ENCODE peak calls at places on chromosome 1, in five cellular contexts. G is IMR-90, D is keratinocyte, S is fibroblast of lung, K is endothelial cell of umbilical vein. J is an unnamed sample.
A peak's percentile ranks its signal among the peaks of the same experiment; 100 is the strongest.

GRCh38 chr1:67850151-67850551 is 16.9 kb upstream of the GNG12 start:
- DNase-seq in S (peak; percentile 66), D (no peak), K (peak; percentile 79), G (peak; percentile 60), J (peak; percentile 46)

GRCh38 chr1:37143818-37144217 is 109.5 kb upstream of the GRIK3 start:
- DNase-seq in D (no peak), S (no peak), K (no peak), G (no peak), J (no peak)

GRCh38 chr1:40717960-40718359 is 26.5 kb downstream of the NFYC start:
- DNase-seq in D (no peak), G (peak; percentile 77), K (no peak), S (peak; percentile 37), J (no peak)

GRCh38 chr1:63475761-63476160 is 47.3 kb downstream of the ITGB3BP start:
- DNase-seq in D (no peak), G (peak; percentile 10), S (no peak), K (no peak), J (no peak)

GRCh38 chr1:68808351-68808750 is 311.5 kb upstream of the DEPDC1 start:
- DNase-seq in D (no peak), S (no peak), K (no peak), G (no peak), J (no peak)

GRCh38 chr1:225597926-225598575 is 54.9 kb downstream of the ENAH start:
- DNase-seq in K (no peak), D (no peak), S (peak; percentile 61), G (peak; percentile 71), J (peak; percentile 46)

GRCh38 chr1:52707927-52708655 is 9.9 kb upstream of the COA7 start:
- DNase-seq in K (no peak), S (peak; percentile 23), D (no peak), G (peak; percentile 84), J (peak; percentile 46)

GRCh38 chr1:63319069-63320023 is 3.0 kb upstream of the FOXD3 start:
- DNase-seq in G (no peak), K (no peak), S (peak; percentile 17), D (no peak), J (no peak)

GRCh38 chr1:101460709-101461108 is 223.9 kb downstream of the S1PR1 start:
- DNase-seq in G (no peak), S (peak; percentile 33), K (no peak), D (no peak), J (peak; percentile 2)

GRCh38 chr1:54312874-54313316 is 93.3 kb downstream of the SSBP3 start:
- DNase-seq in D (no peak), G (peak; percentile 77), S (peak; percentile 66), K (peak; percentile 86), J (peak; percentile 30)

GRCh38 chr1:221923921-221924598 is 182.2 kb upstream of the DUSP10 start:
- DNase-seq in D (no peak), G (peak; percentile 59), S (peak; percentile 12), K (no peak), J (no peak)

GRCh38 chr1:53346814-53347176 is 18.9 kb upstream of the LRP8 start:
- DNase-seq in G (no peak), S (no peak), D (no peak), K (no peak), J (no peak)

GRCh38 chr1:63651110-63651776 is 58.0 kb downstream of the PGM1 start:
- DNase-seq in K (peak; percentile 21), G (peak; percentile 67), D (no peak), S (no peak), J (peak; percentile 56)

GRCh38 chr1:152912471-152912870 is 4.1 kb downstream of the IVL start:
- DNase-seq in S (no peak), K (no peak), G (no peak), D (no peak), J (no peak)

GRCh38 chr1:56577859-56578663 is 1.3 kb downstream of the PLPP3 start:
- DNase-seq in G (peak; percentile 61), D (no peak), K (peak; percentile 72), S (peak; percentile 60), J (peak; percentile 66)

GRCh38 chr1:75342799-75343198 is 208.6 kb downstream of the LHX8 start:
- DNase-seq in K (no peak), S (no peak), D (no peak), G (no peak), J (no peak)

GRCh38 chr1:209202826-209203439 is 380.6 kb upstream of the CAMK1G start:
- DNase-seq in K (peak; percentile 37), D (peak; percentile 9), S (peak; percentile 66), G (peak; percentile 64), J (peak; percentile 40)

GRCh38 chr1:46580140-46580903 is 23.7 kb downstream of the MKNK1 start:
- DNase-seq in G (peak; percentile 13), D (no peak), S (no peak), K (no peak), J (no peak)

GRCh38 chr1:5491207-5491904 is 500.9 kb downstream of the NPHP4 start:
- DNase-seq in D (no peak), K (no peak), G (no peak), S (no peak), J (no peak)

GRCh38 chr1:234616644-234617043 is 6.7 kb upstream of the IRF2BP2 start:
- DNase-seq in D (no peak), G (peak; percentile 75), S (peak; percentile 62), K (no peak), J (no peak)

GRCh38 chr1:245156736-245157505 is 2.1 kb downstream of the KIF26B start:
- DNase-seq in K (no peak), S (peak; percentile 19), D (no peak), G (peak; percentile 12), J (peak; percentile 3)

GRCh38 chr1:222555992-222556615 is 8.2 kb upstream of the HHIPL2 start:
- DNase-seq in K (no peak), G (peak; percentile 9), D (no peak), S (no peak), J (no peak)

GRCh38 chr1:60151311-60151710 is 77.7 kb upstream of the C1orf87 start:
- DNase-seq in G (no peak), S (no peak), D (no peak), K (no peak), J (no peak)

GRCh38 chr1:72063364-72063763 is 219.0 kb downstream of the NEGR1 start:
- DNase-seq in G (peak; percentile 13), D (no peak), K (no peak), S (no peak), J (peak; percentile 41)

GRCh38 chr1:6523566-6523965 is 30.7 kb downstream of the NOL9 start:
- DNase-seq in K (peak; percentile 47), D (no peak), S (peak; percentile 44), G (peak; percentile 37), J (peak; percentile 36)
- TF ChIP-seq CTCF in K (peak; percentile 58), D (peak; percentile 72), S (peak; percentile 60), G (peak; percentile 60), J (peak; percentile 72)

DNA sequence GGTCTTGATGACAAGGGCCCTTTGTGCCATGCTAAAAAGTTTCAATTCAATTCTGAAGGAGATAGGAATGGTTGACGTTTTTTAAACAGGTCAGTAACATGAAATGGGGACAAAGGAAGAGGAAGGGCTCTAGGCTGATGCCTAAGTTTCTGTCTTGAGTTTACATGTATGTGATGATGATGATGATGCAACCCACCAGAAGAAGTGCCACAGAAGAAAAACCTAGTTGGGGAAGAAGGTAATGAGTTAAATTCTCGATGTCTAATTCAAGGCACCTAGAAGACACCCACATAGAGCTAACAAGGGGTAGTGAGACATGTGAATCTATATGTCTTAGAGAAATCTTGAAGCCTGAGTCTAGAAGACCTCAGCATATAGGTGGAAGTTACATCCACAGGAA is 44.4 kb upstream of the ATP1A1 start:
- DNase-seq in K (no peak), S (no peak), G (no peak), D (no peak), J (no peak)
- H3K9ac ChIP-seq in K (no peak overlapping the region), S (no peak overlapping the region), G (no peak overlapping the region), D (no peak overlapping the region), J (no peak overlapping the region)

GRCh38 chr1:25492323-25492722 is 51.1 kb upstream of the LDLRAP1 start:
- DNase-seq in G (no peak), D (no peak), K (no peak), S (no peak), J (no peak)
- TF ChIP-seq CTCF in G (no peak), D (no peak), K (no peak), S (no peak), J (no peak)

GRCh38 chr1:2215909-2216766 is 12.0 kb upstream of the SKI start:
- DNase-seq in G (no peak), K (no peak), S (no peak), D (no peak), J (no peak)
- H3K9ac ChIP-seq in G (no peak overlapping the region), K (no peak overlapping the region), S (no peak overlapping the region), D (no peak overlapping the region), J (no peak overlapping the region)

GRCh38 chr1:1972976-1973715 is 30.4 kb downstream of the CFAP74 start:
- DNase-seq in S (no peak), K (no peak), G (no peak), D (no peak), J (no peak)

GRCh38 chr1:1973716-1974642 is 29.6 kb downstream of the CFAP74 start:
- DNase-seq in D (no peak), G (no peak), S (no peak), K (no peak), J (no peak)

GRCh38 chr1:1976031-1976430 is 27.6 kb downstream of the CFAP74 start:
- DNase-seq in G (no peak), D (no peak), S (no peak), K (no peak), J (no peak)

GRCh38 chr1:1975535-1975934 is 28.1 kb downstream of the CFAP74 start:
- DNase-seq in K (no peak), G (no peak), D (no peak), S (no peak), J (no peak)

GRCh38 chr1:1974834-1975233 is 28.8 kb downstream of the CFAP74 start:
- DNase-seq in K (no peak), S (no peak), D (no peak), G (no peak), J (no peak)
- TF ChIP-seq CTCF in K (no peak), S (no peak), D (no peak), G (no peak), J (no peak)

GRCh38 chr1:207807395-207808321 is 55.8 kb downstream of the CD46 start:
- DNase-seq in D (no peak), K (no peak), S (no peak), G (no peak), J (no peak)
- H3K9ac ChIP-seq in D (peak overlapping the region; percentile 66), K (no peak overlapping the region), S (no peak overlapping the region), G (no peak overlapping the region), J (no peak overlapping the region)

GRCh38 chr1:94236021-94236491 is 1.3 kb downstream of the ARHGAP29 start:
- DNase-seq in S (peak; percentile 34), G (peak; percentile 8), K (no peak), D (no peak), J (no peak)

GRCh38 chr1:94234615-94235014 is 2.8 kb downstream of the ARHGAP29 start:
- DNase-seq in D (no peak), S (no peak), G (no peak), K (no peak), J (no peak)

GRCh38 chr1:94237291-94238226 is at the start of gene ARHGAP29:
- DNase-seq in K (peak; percentile 86), S (peak; percentile 44), D (no peak), G (peak; percentile 50), J (peak; percentile 83)

GRCh38 chr1:94235189-94236020 is 2.0 kb downstream of the ARHGAP29 start:
- DNase-seq in S (no peak), G (no peak), K (no peak), D (no peak), J (no peak)

GRCh38 chr1:94236630-94237290 is 624 bp downstream of the ARHGAP29 start:
- DNase-seq in S (peak; percentile 59), D (no peak), K (no peak), G (peak; percentile 50), J (peak; percentile 63)
- TF ChIP-seq CTCF in S (peak; percentile 37), D (peak; percentile 15), K (no peak), G (peak; percentile 26), J (peak; percentile 44)

J was measured in mammary epithelial cell.